ENCODE peak calls at places on chromosome 14, in eight cellular contexts. Y, T, C, H, J, D, B and M are unnamed samples.

GRCh38 chr14:61925043-61925442 is 162.8 kb downstream of the SNAPC1 start:
- DNase-seq in Y (peak; percentile 16), T (no peak), C (no peak), H (no peak), J (peak; percentile 27), D (peak; percentile 38), B (no peak), M (no peak)

GRCh38 chr14:89422181-89422951 is 5.3 kb upstream of the FOXN3 start:
- DNase-seq in Y (no peak), T (peak; percentile 77), C (no peak), H (no peak), J (no peak), D (no peak), B (peak; percentile 63), M (no peak)

GRCh38 chr14:21072102-21072501 is 2.0 kb downstream of the ARHGEF40 start:
- DNase-seq in Y (no peak), T (no peak), C (no peak), H (no peak), J (no peak), D (peak; percentile 93), B (no peak), M (no peak)

GRCh38 chr14:64196668-64197411 is 97.3 kb downstream of the ESR2 start:
- DNase-seq in Y (no peak), T (peak; percentile 40), C (no peak), H (no peak), J (no peak), D (peak; percentile 70), B (no peak), M (peak; percentile 19)

GRCh38 chr14:60722836-60723217 is 1.3 kb downstream of the SIX4 start:
- DNase-seq in Y (no peak), T (no peak), C (no peak), H (no peak), J (no peak), D (peak; percentile 54), B (no peak), M (no peak)

GRCh38 chr14:47675239-47675488 is 241 bp downstream of the MDGA2 start:
- DNase-seq in Y (peak; percentile 0), T (no peak), C (no peak), H (no peak), J (no peak), D (no peak), B (no peak), M (no peak)

GRCh38 chr14:78637489-78637888 is 467.3 kb downstream of the NRXN3 start:
- DNase-seq in Y (no peak), T (no peak), C (no peak), H (no peak), J (no peak), D (no peak), B (no peak), M (no peak)

GRCh38 chr14:55297611-55298323 is 26.5 kb downstream of the FBXO34 start:
- DNase-seq in Y (peak; percentile 67), T (peak; percentile 72), C (no peak), H (no peak), J (no peak), D (no peak), B (no peak), M (peak; percentile 19)

GRCh38 chr14:55153951-55154350 is 24.9 kb downstream of the LGALS3 start:
- DNase-seq in Y (no peak), T (no peak), C (no peak), H (no peak), J (no peak), D (no peak), B (no peak), M (no peak)

GRCh38 chr14:68403191-68403781 is 389.6 kb downstream of the ZFP36L1 start:
- DNase-seq in Y (no peak), T (no peak), C (no peak), H (no peak), J (no peak), D (peak; percentile 68), B (no peak), M (no peak)

GRCh38 chr14:63276492-63277342 is 42.0 kb downstream of the GPHB5 start:
- DNase-seq in Y (peak; percentile 65), T (no peak), C (no peak), H (no peak), J (peak; percentile 5), D (peak; percentile 77), B (no peak), M (peak; percentile 15)

GRCh38 chr14:89214221-89214965 is 202.6 kb downstream of the FOXN3 start:
- DNase-seq in Y (peak; percentile 7), T (peak; percentile 96), C (no peak), H (no peak), J (no peak), D (no peak), B (peak; percentile 64), M (no peak)

GRCh38 chr14:21096889-21097615 is 1.4 kb downstream of the ZNF219 start:
- DNase-seq in Y (no peak), T (no peak), C (no peak), H (no peak), J (no peak), D (no peak), B (no peak), M (no peak)

GRCh38 chr14:30906752-30907658 is 32.6 kb downstream of the COCH start:
- DNase-seq in Y (peak; percentile 34), T (no peak), C (no peak), H (no peak), J (peak; percentile 11), D (peak; percentile 37), B (no peak), M (no peak)

GRCh38 chr14:60170948-60171347 is 5.8 kb upstream of the DHRS7 start:
- DNase-seq in Y (no peak), T (no peak), C (no peak), H (no peak), J (no peak), D (no peak), B (no peak), M (no peak)

GRCh38 chr14:76768201-76768656 is 7.0 kb downstream of the VASH1 start:
- DNase-seq in Y (no peak), T (peak; percentile 40), C (peak; percentile 23), H (peak; percentile 71), J (peak; percentile 39), D (no peak), B (no peak), M (peak; percentile 75)

GRCh38 chr14:64060199-64060545 is 207.4 kb downstream of the SYNE2 start:
- DNase-seq in Y (peak; percentile 92), T (no peak), C (no peak), H (no peak), J (no peak), D (no peak), B (no peak), M (no peak)

GRCh38 chr14:27668531-27668930 is 1070.7 kb upstream of the NOVA1 start:
- DNase-seq in Y (no peak), T (no peak), C (no peak), H (no peak), J (no peak), D (no peak), B (no peak), M (no peak)

GRCh38 chr14:58501214-58501816 is 73.8 kb downstream of the KIAA0586 start:
- DNase-seq in Y (peak; percentile 38), T (no peak), C (no peak), H (no peak), J (peak; percentile 52), D (peak; percentile 79), B (no peak), M (no peak)

GRCh38 chr14:74979442-74980397 is 23.0 kb upstream of the EIF2B2 start:
- DNase-seq in Y (no peak), T (no peak), C (no peak), H (no peak), J (no peak), D (peak; percentile 45), B (no peak), M (no peak)

GRCh38 chr14:74892745-74893144 is 11.0 kb downstream of the DLST start:
- DNase-seq in Y (no peak), T (no peak), C (no peak), H (no peak), J (no peak), D (no peak), B (no peak), M (no peak)

GRCh38 chr14:26655128-26655527 is 57.3 kb upstream of the NOVA1 start:
- DNase-seq in Y (no peak), T (no peak), C (no peak), H (no peak), J (no peak), D (no peak), B (no peak), M (no peak)

GRCh38 chr14:69675877-69676416 is 64.6 kb downstream of the SUSD6 start:
- DNase-seq in Y (no peak), T (no peak), C (no peak), H (no peak), J (no peak), D (no peak), B (no peak), M (no peak)

GRCh38 chr14:62409185-62409584 is 636.1 kb downstream of the KCNH5 start:
- DNase-seq in Y (no peak), T (no peak), C (no peak), H (no peak), J (no peak), D (no peak), B (no peak), M (no peak)

GRCh38 chr14:26330982-26331381 is 266.9 kb downstream of the NOVA1 start:
- DNase-seq in Y (no peak), T (no peak), C (no peak), H (no peak), J (no peak), D (no peak), B (no peak), M (no peak)

GRCh38 chr14:105903971-105904370 is 377.6 kb downstream of the TMEM121 start:
- DNase-seq in Y (no peak), T (no peak), C (no peak), H (no peak), J (no peak), D (no peak), B (no peak), M (no peak)
- H3K9me3 ChIP-seq in Y (peaks cover 32% of the 10 kb centered on the region), T (no peaks in the 10 kb centered on the region), C (no peaks in the 10 kb centered on the region), H (no peaks in the 10 kb centered on the region), J (no peaks in the 10 kb centered on the region), D (no peaks in the 10 kb centered on the region), B (no peaks in the 10 kb centered on the region), M (no peaks in the 10 kb centered on the region)

GRCh38 chr14:91159182-91159581 is 45.3 kb downstream of the DGLUCY start:
- DNase-seq in Y (no peak), T (no peak), C (no peak), H (no peak), J (no peak), D (no peak), B (no peak), M (no peak)
- H3K27ac ChIP-seq in Y (no peak overlapping the region), T (peak overlapping the region; percentile 80), C (no peak overlapping the region), H (no peak overlapping the region), J (no peak overlapping the region), D (no peak overlapping the region), B (no peak overlapping the region), M (no peak overlapping the region)

DNA sequence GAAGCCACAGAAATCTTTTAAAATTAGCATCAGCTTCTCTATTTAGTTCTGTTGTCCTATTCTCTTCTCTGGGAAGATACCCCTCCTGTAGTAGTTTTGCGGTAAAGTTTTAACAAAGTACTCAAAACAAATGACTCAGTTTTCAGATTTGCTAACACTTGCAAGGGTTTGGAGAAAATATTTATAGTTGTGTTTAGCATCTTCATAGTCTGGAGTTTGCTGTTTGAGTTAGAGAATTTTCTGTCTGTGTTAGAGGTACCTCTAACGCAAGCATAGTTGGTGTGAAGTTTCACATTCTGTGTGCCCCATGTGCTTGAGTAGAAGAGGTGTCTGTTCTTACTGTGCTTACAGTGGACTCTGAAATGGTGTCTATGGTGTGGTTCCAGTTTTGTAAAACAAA is 36.0 kb downstream of the ANKRD9 start:
- DNase-seq in Y (no peak), T (no peak), C (no peak), H (no peak), J (no peak), D (no peak), B (no peak), M (no peak)
- H3K36me3 ChIP-seq in Y (no peaks in the 10 kb centered on the region), T (peaks cover 5% of the 10 kb centered on the region), C (no peaks in the 10 kb centered on the region), H (no peaks in the 10 kb centered on the region), J (no peaks in the 10 kb centered on the region), D (no peaks in the 10 kb centered on the region), B (no peaks in the 10 kb centered on the region), M (no peaks in the 10 kb centered on the region)

GRCh38 chr14:105838591-105839424 is 312.4 kb downstream of the TMEM121 start:
- DNase-seq in Y (no peak), T (no peak), C (no peak), H (no peak), J (no peak), D (no peak), B (peak; percentile 35), M (no peak)
- H3K9me3 ChIP-seq in Y (peaks cover 42% of the 10 kb centered on the region), T (no peaks in the 10 kb centered on the region), C (no peaks in the 10 kb centered on the region), H (no peaks in the 10 kb centered on the region), J (no peaks in the 10 kb centered on the region), D (no peaks in the 10 kb centered on the region), B (no peaks in the 10 kb centered on the region), M (no peaks in the 10 kb centered on the region)